ENCODE peak calls at places on chromosomes 4 and X, in seven cellular contexts. N is SK-N-SH, X is suprapubic skin, M is transverse colon, C is astrocyte, B is fibroblast of lung, K is glutamatergic neuron. P is an unnamed sample.

GRCh38 chrX:31423575-31424284 is 351.9 kb upstream of the FTHL17 start:
- DNase-seq in M (peak; percentile 19), X (no peak), N (peak; percentile 43), B (peak; percentile 71), K (no peak), C (peak; percentile 32), P (peak; percentile 71)

GRCh38 chr4:151921811-151922210 is 161.0 kb upstream of the GATB start:
- DNase-seq in C (peak; percentile 47), K (no peak), M (no peak), X (no peak), B (no peak), N (no peak), P (no peak)

GRCh38 chr4:123649644-123650356 is 253.2 kb downstream of the SPRY1 start:
- DNase-seq in C (peak; percentile 74), B (peak; percentile 75), X (peak; percentile 71), N (no peak), M (peak; percentile 38), K (no peak), P (peak; percentile 63)

GRCh38 chrX:109926743-109927662 is 75.9 kb upstream of the TMEM164 start:
- DNase-seq in X (no peak), N (no peak), C (no peak), K (no peak), B (no peak), M (no peak), P (no peak)

GRCh38 chrX:40971736-40972135 is 113.5 kb upstream of the USP9X start:
- DNase-seq in M (no peak), C (no peak), N (no peak), B (peak; percentile 9), X (no peak), K (no peak), P (no peak)

GRCh38 chr4:64539234-64539849 is 130.1 kb upstream of the TECRL start:
- DNase-seq in N (peak; percentile 50), K (peak; percentile 38), M (peak; percentile 22), B (peak; percentile 65), X (no peak), C (peak; percentile 31), P (peak; percentile 83)

GRCh38 chr4:15986900-15987299 is 23.9 kb upstream of the FGFBP2 start:
- DNase-seq in B (no peak), C (no peak), N (no peak), M (no peak), X (no peak), K (no peak), P (no peak)

GRCh38 chr4:188387134-188387791 is 248.0 kb downstream of the TRIML1 start:
- DNase-seq in N (no peak), B (no peak), X (no peak), C (no peak), K (no peak), M (no peak), P (peak; percentile 19)

GRCh38 chr4:161581262-161581661 is 582.5 kb downstream of the FSTL5 start:
- DNase-seq in C (peak; percentile 14), N (no peak), K (no peak), B (peak; percentile 13), X (no peak), M (no peak), P (no peak)

GRCh38 chr4:139297001-139297410 is 4.3 kb upstream of the NAA15 start:
- DNase-seq in N (no peak), K (no peak), B (peak; percentile 42), X (no peak), C (peak; percentile 47), M (no peak), P (peak; percentile 79)

GRCh38 chr4:113141901-113142346 is 92.5 kb downstream of the ANK2 start:
- DNase-seq in X (no peak), K (no peak), B (peak; percentile 80), N (no peak), M (no peak), C (peak; percentile 91), P (no peak)

GRCh38 chr4:41432889-41433288 is 105.1 kb upstream of the LIMCH1 start:
- DNase-seq in M (no peak), K (no peak), N (no peak), C (peak; percentile 94), X (no peak), B (peak; percentile 62), P (peak; percentile 84)

GRCh38 chr4:26826721-26827120 is 33.9 kb upstream of the STIM2 start:
- DNase-seq in N (no peak), C (no peak), B (peak; percentile 14), K (no peak), X (no peak), M (peak; percentile 44), P (no peak)

GRCh38 chr4:149031399-149031798 is 589.2 kb upstream of the NR3C2 start:
- DNase-seq in B (peak; percentile 1), K (no peak), N (no peak), X (no peak), M (no peak), C (no peak), P (peak; percentile 54)

GRCh38 chr4:152920768-152921167 is 15.4 kb upstream of the FHDC1 start:
- DNase-seq in X (no peak), K (no peak), N (no peak), B (peak; percentile 44), M (no peak), C (peak; percentile 34), P (peak; percentile 43)

GRCh38 chrX:150664290-150664689 is 28.9 kb upstream of the MTMR1 start:
- DNase-seq in M (no peak), B (no peak), C (no peak), N (peak; percentile 16), X (no peak), K (no peak), P (peak; percentile 85)

GRCh38 chr4:184845367-184846011 is 19.7 kb upstream of the ACSL1 start:
- DNase-seq in X (no peak), B (peak; percentile 25), M (no peak), C (peak; percentile 71), K (no peak), N (no peak), P (peak; percentile 84)

GRCh38 chr4:74667438-74667837 is 126.9 kb downstream of the BTC start:
- DNase-seq in K (no peak), M (no peak), N (no peak), C (no peak), B (no peak), X (no peak), P (no peak)

GRCh38 chr4:141375855-141376254 is 155.2 kb downstream of the ZNF330 start:
- DNase-seq in X (no peak), N (peak; percentile 17), K (no peak), C (peak; percentile 90), B (peak; percentile 88), M (no peak), P (peak; percentile 92)

GRCh38 chr4:122584517-122584916 is 36.3 kb downstream of the IL21 start:
- DNase-seq in B (peak; percentile 78), N (no peak), M (no peak), K (no peak), X (no peak), C (peak; percentile 81), P (peak; percentile 84)

GRCh38 chrX:40778861-40779575 is 43.7 kb upstream of the MED14 start:
- DNase-seq in M (no peak), X (no peak), C (peak; percentile 72), K (no peak), B (peak; percentile 48), N (no peak), P (peak; percentile 57)

GRCh38 chr4:188246488-188246887 is 107.2 kb downstream of the TRIML1 start:
- DNase-seq in C (no peak), M (no peak), X (no peak), K (no peak), N (no peak), B (peak; percentile 6), P (peak; percentile 31)

GRCh38 chrX:115968436-115969252 is 201.9 kb upstream of the AGTR2 start:
- DNase-seq in B (peak; percentile 22), C (peak; percentile 8), K (peak; percentile 55), M (peak; percentile 58), N (peak; percentile 76), X (no peak), P (peak; percentile 59)

DNA sequence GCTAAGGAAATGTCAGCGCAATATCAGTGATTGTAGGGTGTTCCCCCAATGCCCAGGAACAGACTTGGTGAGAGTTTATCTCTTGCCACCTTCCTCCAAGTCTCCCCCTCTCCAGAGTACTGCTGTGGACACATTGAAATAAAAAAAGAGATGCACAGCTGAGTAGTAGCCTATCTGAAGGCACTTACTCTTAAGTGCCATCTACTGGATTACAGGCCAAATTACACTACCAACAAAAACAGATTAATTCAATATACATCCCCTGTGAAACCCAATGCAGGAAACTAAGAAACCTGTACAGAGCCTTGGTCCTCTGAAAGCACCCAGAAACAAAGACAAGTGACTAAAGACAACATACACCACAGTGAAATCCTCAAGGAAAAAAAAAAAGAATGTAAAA is 460.3 kb downstream of the ZIC3 start:
- DNase-seq in K (no peak), N (peak; percentile 27), B (peak; percentile 1), M (no peak), X (no peak), C (no peak), P (peak; percentile 14)
- TF ChIP-seq CTCF in K (peak; percentile 47), N (peak; percentile 57), B (no peak), M (peak; percentile 24), X (no peak), C (peak; percentile 27), P (peak; percentile 49)

DNA sequence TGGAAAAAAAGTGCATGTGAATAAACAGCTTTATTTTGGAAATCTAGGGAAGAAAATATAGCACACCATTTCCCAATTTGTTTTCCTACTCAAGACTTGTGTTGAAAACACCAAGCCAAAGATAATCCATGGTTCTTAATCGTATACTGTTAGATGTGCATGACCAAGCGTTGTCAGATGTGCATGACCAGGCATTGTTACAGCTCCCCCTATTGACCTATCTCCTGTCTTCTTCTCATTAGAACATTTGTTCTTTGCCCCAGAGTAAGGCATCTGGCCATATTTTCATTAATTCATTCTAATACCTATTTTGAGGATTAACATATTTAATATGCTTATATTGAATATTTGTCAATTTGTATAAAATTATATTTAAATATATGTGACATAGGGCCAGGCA is 14.4 kb upstream of the VCX start:
- DNase-seq in B (no peak), M (no peak), K (no peak), X (no peak), N (no peak), C (no peak), P (peak; percentile 13)
- TF ChIP-seq CTCF in B (no peak), M (peak; percentile 20), K (no peak), X (no peak), N (peak; percentile 30), C (no peak), P (peak; percentile 29)

DNA sequence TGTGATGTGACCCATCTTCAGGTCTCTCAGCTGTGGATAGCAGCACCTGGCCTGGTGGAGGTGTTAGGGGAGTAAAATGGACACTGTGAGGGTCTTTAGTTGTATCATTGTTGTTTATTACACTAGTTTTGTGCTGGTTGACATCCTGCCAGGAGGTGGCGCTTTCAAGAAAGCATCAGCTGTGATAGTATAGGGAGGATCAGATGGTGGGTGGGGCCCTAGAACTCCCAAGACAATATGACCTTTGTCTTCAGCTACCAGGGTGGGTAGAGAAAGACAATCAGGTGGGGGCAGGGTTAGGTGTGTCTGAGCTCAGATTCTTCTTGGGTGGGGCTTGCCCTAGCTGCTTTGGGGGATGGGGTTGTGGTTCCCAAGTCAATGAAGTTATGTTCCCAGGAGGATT is 162.8 kb downstream of the PPP1R2C start:
- DNase-seq in K (peak; percentile 16), B (no peak), N (no peak), M (peak; percentile 68), C (no peak), X (no peak), P (peak; percentile 33)
- TF ChIP-seq CTCF in K (no peak), B (no peak), N (peak; percentile 41), M (no peak), C (no peak), X (no peak), P (peak; percentile 26)

GRCh38 chr4:47000406-47000805 is 7.0 kb upstream of the GABRA4 start:
- DNase-seq in N (no peak), C (no peak), X (no peak), K (no peak), M (no peak), B (no peak), P (no peak)

GRCh38 chr4:46999584-46999983 is 6.2 kb upstream of the GABRA4 start:
- DNase-seq in N (no peak), M (no peak), X (no peak), B (peak; percentile 73), C (peak; percentile 31), K (no peak), P (no peak)

GRCh38 chr4:47002593-47002992 is 9.2 kb upstream of the GABRA4 start:
- DNase-seq in K (no peak), N (no peak), B (peak; percentile 65), M (no peak), C (no peak), X (no peak), P (peak; percentile 25)
- TF ChIP-seq CTCF in K (no peak), N (peak; percentile 44), B (peak; percentile 38), M (no peak), C (peak; percentile 41), X (no peak), P (peak; percentile 19)